ENCODE peak calls at places on chromosomes 12 and 14, in seven cellular contexts. One of them, this sample, is unnamed.

GRCh38 chr12:105274571-105274970 is 38.6 kb upstream of the APPL2 start:
- DNase-seq in activated T-cell treated with anti-CD3 and anti-CD28 coated beads, Interleukin-2, amount 50 U/mL, for 72 hours: no peak
- DNase-seq in NCI-H1092: no peak
- DNase-seq in colonic mucosa: no peak
- DNase-seq in activated naive CD4-positive, alpha-beta T cell treated with Interleukin-2 at 50 U/mL for 16 hours: no peak
- DNase-seq in fibroblast of pulmonary artery: no peak
- DNase-seq in stimulated activated CD8-positive, alpha-beta memory T cell treated with anti-CD3 and anti-CD28 coated beads, Interleukin-15, amount 100 ng/mL, for 24 hours: no peak
- DNase-seq in this sample: no peak

GRCh38 chr14:52399886-52400599 is 85.9 kb downstream of the PTGER2 start:
- DNase-seq in activated T-cell treated with anti-CD3 and anti-CD28 coated beads, Interleukin-2, amount 50 U/mL, for 72 hours: no peak
- DNase-seq in NCI-H1092: no peak
- DNase-seq in colonic mucosa: peak; percentile 39
- DNase-seq in activated naive CD4-positive, alpha-beta T cell treated with Interleukin-2 at 50 U/mL for 16 hours: no peak
- DNase-seq in fibroblast of pulmonary artery: peak; percentile 17
- DNase-seq in stimulated activated CD8-positive, alpha-beta memory T cell treated with anti-CD3 and anti-CD28 coated beads, Interleukin-15, amount 100 ng/mL, for 24 hours: no peak
- DNase-seq in this sample: no peak

GRCh38 chr12:105321125-105321524 is 9.4 kb upstream of the C12orf75 start:
- DNase-seq in activated T-cell treated with anti-CD3 and anti-CD28 coated beads, Interleukin-2, amount 50 U/mL, for 72 hours: no peak
- DNase-seq in NCI-H1092: no peak
- DNase-seq in colonic mucosa: no peak
- DNase-seq in activated naive CD4-positive, alpha-beta T cell treated with Interleukin-2 at 50 U/mL for 16 hours: no peak
- DNase-seq in fibroblast of pulmonary artery: no peak
- DNase-seq in stimulated activated CD8-positive, alpha-beta memory T cell treated with anti-CD3 and anti-CD28 coated beads, Interleukin-15, amount 100 ng/mL, for 24 hours: no peak
- DNase-seq in this sample: no peak

GRCh38 chr12:14164266-14164665 is 182.9 kb upstream of the GRIN2B start:
- DNase-seq in activated T-cell treated with anti-CD3 and anti-CD28 coated beads, Interleukin-2, amount 50 U/mL, for 72 hours: no peak
- DNase-seq in NCI-H1092: no peak
- DNase-seq in colonic mucosa: no peak
- DNase-seq in activated naive CD4-positive, alpha-beta T cell treated with Interleukin-2 at 50 U/mL for 16 hours: no peak
- DNase-seq in fibroblast of pulmonary artery: no peak
- DNase-seq in stimulated activated CD8-positive, alpha-beta memory T cell treated with anti-CD3 and anti-CD28 coated beads, Interleukin-15, amount 100 ng/mL, for 24 hours: no peak
- DNase-seq in this sample: no peak

GRCh38 chr12:52942056-52942913 is 6.6 kb upstream of the KRT18 start:
- DNase-seq in activated T-cell treated with anti-CD3 and anti-CD28 coated beads, Interleukin-2, amount 50 U/mL, for 72 hours: no peak
- DNase-seq in NCI-H1092: no peak
- DNase-seq in colonic mucosa: peak; percentile 82
- DNase-seq in activated naive CD4-positive, alpha-beta T cell treated with Interleukin-2 at 50 U/mL for 16 hours: no peak
- DNase-seq in fibroblast of pulmonary artery: no peak
- DNase-seq in stimulated activated CD8-positive, alpha-beta memory T cell treated with anti-CD3 and anti-CD28 coated beads, Interleukin-15, amount 100 ng/mL, for 24 hours: no peak
- DNase-seq in this sample: no peak

GRCh38 chr14:88554458-88555286 is at the start of gene PTPN21:
- DNase-seq in activated T-cell treated with anti-CD3 and anti-CD28 coated beads, Interleukin-2, amount 50 U/mL, for 72 hours: peak; percentile 38
- DNase-seq in NCI-H1092: no peak
- DNase-seq in colonic mucosa: peak; percentile 79
- DNase-seq in activated naive CD4-positive, alpha-beta T cell treated with Interleukin-2 at 50 U/mL for 16 hours: no peak
- DNase-seq in fibroblast of pulmonary artery: peak; percentile 72
- DNase-seq in stimulated activated CD8-positive, alpha-beta memory T cell treated with anti-CD3 and anti-CD28 coated beads, Interleukin-15, amount 100 ng/mL, for 24 hours: no peak
- DNase-seq in this sample: no peak

GRCh38 chr12:64145226-64145625 is 76.9 kb downstream of the KICS2 start:
- DNase-seq in activated T-cell treated with anti-CD3 and anti-CD28 coated beads, Interleukin-2, amount 50 U/mL, for 72 hours: no peak
- DNase-seq in NCI-H1092: no peak
- DNase-seq in colonic mucosa: no peak
- DNase-seq in activated naive CD4-positive, alpha-beta T cell treated with Interleukin-2 at 50 U/mL for 16 hours: no peak
- DNase-seq in fibroblast of pulmonary artery: no peak
- DNase-seq in stimulated activated CD8-positive, alpha-beta memory T cell treated with anti-CD3 and anti-CD28 coated beads, Interleukin-15, amount 100 ng/mL, for 24 hours: no peak
- DNase-seq in this sample: no peak

GRCh38 chr12:56336361-56337167 is 2.1 kb upstream of the IL23A start:
- DNase-seq in activated T-cell treated with anti-CD3 and anti-CD28 coated beads, Interleukin-2, amount 50 U/mL, for 72 hours: no peak
- DNase-seq in NCI-H1092: no peak
- DNase-seq in colonic mucosa: no peak
- DNase-seq in activated naive CD4-positive, alpha-beta T cell treated with Interleukin-2 at 50 U/mL for 16 hours: no peak
- DNase-seq in fibroblast of pulmonary artery: no peak
- DNase-seq in stimulated activated CD8-positive, alpha-beta memory T cell treated with anti-CD3 and anti-CD28 coated beads, Interleukin-15, amount 100 ng/mL, for 24 hours: no peak
- DNase-seq in this sample: no peak

GRCh38 chr14:103112488-103113243 is 10.6 kb upstream of the TNFAIP2 start:
- DNase-seq in activated T-cell treated with anti-CD3 and anti-CD28 coated beads, Interleukin-2, amount 50 U/mL, for 72 hours: no peak
- DNase-seq in NCI-H1092: no peak
- DNase-seq in colonic mucosa: no peak
- DNase-seq in activated naive CD4-positive, alpha-beta T cell treated with Interleukin-2 at 50 U/mL for 16 hours: no peak
- DNase-seq in fibroblast of pulmonary artery: no peak
- DNase-seq in stimulated activated CD8-positive, alpha-beta memory T cell treated with anti-CD3 and anti-CD28 coated beads, Interleukin-15, amount 100 ng/mL, for 24 hours: no peak
- DNase-seq in this sample: no peak

GRCh38 chr12:55692631-55693322 is 14.9 kb downstream of the ITGA7 start:
- DNase-seq in activated T-cell treated with anti-CD3 and anti-CD28 coated beads, Interleukin-2, amount 50 U/mL, for 72 hours: no peak
- DNase-seq in NCI-H1092: no peak
- DNase-seq in colonic mucosa: no peak
- DNase-seq in activated naive CD4-positive, alpha-beta T cell treated with Interleukin-2 at 50 U/mL for 16 hours: no peak
- DNase-seq in fibroblast of pulmonary artery: no peak
- DNase-seq in stimulated activated CD8-positive, alpha-beta memory T cell treated with anti-CD3 and anti-CD28 coated beads, Interleukin-15, amount 100 ng/mL, for 24 hours: no peak
- DNase-seq in this sample: no peak

GRCh38 chr14:32648434-32648833 is 290.2 kb upstream of the NPAS3 start:
- DNase-seq in activated T-cell treated with anti-CD3 and anti-CD28 coated beads, Interleukin-2, amount 50 U/mL, for 72 hours: no peak
- DNase-seq in NCI-H1092: no peak
- DNase-seq in colonic mucosa: no peak
- DNase-seq in activated naive CD4-positive, alpha-beta T cell treated with Interleukin-2 at 50 U/mL for 16 hours: no peak
- DNase-seq in fibroblast of pulmonary artery: peak; percentile 42
- DNase-seq in stimulated activated CD8-positive, alpha-beta memory T cell treated with anti-CD3 and anti-CD28 coated beads, Interleukin-15, amount 100 ng/mL, for 24 hours: no peak
- DNase-seq in this sample: no peak

GRCh38 chr12:1916396-1917171 is 1.9 kb downstream of the CACNA2D4 start:
- DNase-seq in activated T-cell treated with anti-CD3 and anti-CD28 coated beads, Interleukin-2, amount 50 U/mL, for 72 hours: no peak
- DNase-seq in NCI-H1092: peak; percentile 76
- DNase-seq in colonic mucosa: peak; percentile 21
- DNase-seq in activated naive CD4-positive, alpha-beta T cell treated with Interleukin-2 at 50 U/mL for 16 hours: no peak
- DNase-seq in fibroblast of pulmonary artery: no peak
- DNase-seq in stimulated activated CD8-positive, alpha-beta memory T cell treated with anti-CD3 and anti-CD28 coated beads, Interleukin-15, amount 100 ng/mL, for 24 hours: no peak
- DNase-seq in this sample: no peak

GRCh38 chr14:105026033-105026785 is 5.3 kb upstream of the CDCA4 start:
- DNase-seq in activated T-cell treated with anti-CD3 and anti-CD28 coated beads, Interleukin-2, amount 50 U/mL, for 72 hours: peak; percentile 39
- DNase-seq in NCI-H1092: no peak
- DNase-seq in colonic mucosa: no peak
- DNase-seq in activated naive CD4-positive, alpha-beta T cell treated with Interleukin-2 at 50 U/mL for 16 hours: no peak
- DNase-seq in fibroblast of pulmonary artery: peak; percentile 65
- DNase-seq in stimulated activated CD8-positive, alpha-beta memory T cell treated with anti-CD3 and anti-CD28 coated beads, Interleukin-15, amount 100 ng/mL, for 24 hours: no peak
- DNase-seq in this sample: no peak

GRCh38 chr12:18373176-18373575 is 111.9 kb downstream of the PIK3C2G start:
- DNase-seq in activated T-cell treated with anti-CD3 and anti-CD28 coated beads, Interleukin-2, amount 50 U/mL, for 72 hours: no peak
- DNase-seq in NCI-H1092: no peak
- DNase-seq in colonic mucosa: no peak
- DNase-seq in activated naive CD4-positive, alpha-beta T cell treated with Interleukin-2 at 50 U/mL for 16 hours: no peak
- DNase-seq in fibroblast of pulmonary artery: no peak
- DNase-seq in stimulated activated CD8-positive, alpha-beta memory T cell treated with anti-CD3 and anti-CD28 coated beads, Interleukin-15, amount 100 ng/mL, for 24 hours: no peak
- DNase-seq in this sample: no peak

GRCh38 chr12:75334384-75335030 is at the start of gene GLIPR1L1:
- DNase-seq in activated T-cell treated with anti-CD3 and anti-CD28 coated beads, Interleukin-2, amount 50 U/mL, for 72 hours: peak; percentile 83
- DNase-seq in NCI-H1092: peak; percentile 2
- DNase-seq in colonic mucosa: peak; percentile 86
- DNase-seq in activated naive CD4-positive, alpha-beta T cell treated with Interleukin-2 at 50 U/mL for 16 hours: peak; percentile 82
- DNase-seq in fibroblast of pulmonary artery: peak; percentile 92
- DNase-seq in stimulated activated CD8-positive, alpha-beta memory T cell treated with anti-CD3 and anti-CD28 coated beads, Interleukin-15, amount 100 ng/mL, for 24 hours: peak; percentile 60
- DNase-seq in this sample: peak; percentile 26

GRCh38 chr14:26984318-26985177 is 386.7 kb upstream of the NOVA1 start:
- DNase-seq in activated T-cell treated with anti-CD3 and anti-CD28 coated beads, Interleukin-2, amount 50 U/mL, for 72 hours: peak; percentile 7
- DNase-seq in NCI-H1092: peak; percentile 80
- DNase-seq in colonic mucosa: peak; percentile 67
- DNase-seq in activated naive CD4-positive, alpha-beta T cell treated with Interleukin-2 at 50 U/mL for 16 hours: no peak
- DNase-seq in fibroblast of pulmonary artery: peak; percentile 91
- DNase-seq in stimulated activated CD8-positive, alpha-beta memory T cell treated with anti-CD3 and anti-CD28 coated beads, Interleukin-15, amount 100 ng/mL, for 24 hours: no peak
- DNase-seq in this sample: no peak

GRCh38 chr12:40248034-40248433 is 23.2 kb downstream of the LRRK2 start:
- DNase-seq in activated T-cell treated with anti-CD3 and anti-CD28 coated beads, Interleukin-2, amount 50 U/mL, for 72 hours: no peak
- DNase-seq in NCI-H1092: no peak
- DNase-seq in colonic mucosa: no peak
- DNase-seq in activated naive CD4-positive, alpha-beta T cell treated with Interleukin-2 at 50 U/mL for 16 hours: no peak
- DNase-seq in fibroblast of pulmonary artery: no peak
- DNase-seq in stimulated activated CD8-positive, alpha-beta memory T cell treated with anti-CD3 and anti-CD28 coated beads, Interleukin-15, amount 100 ng/mL, for 24 hours: no peak
- DNase-seq in this sample: no peak

GRCh38 chr14:34604990-34605389 is 25.0 kb downstream of the SNX6 start:
- DNase-seq in activated T-cell treated with anti-CD3 and anti-CD28 coated beads, Interleukin-2, amount 50 U/mL, for 72 hours: no peak
- DNase-seq in NCI-H1092: no peak
- DNase-seq in colonic mucosa: no peak
- DNase-seq in activated naive CD4-positive, alpha-beta T cell treated with Interleukin-2 at 50 U/mL for 16 hours: no peak
- DNase-seq in fibroblast of pulmonary artery: peak; percentile 62
- DNase-seq in stimulated activated CD8-positive, alpha-beta memory T cell treated with anti-CD3 and anti-CD28 coated beads, Interleukin-15, amount 100 ng/mL, for 24 hours: no peak
- DNase-seq in this sample: no peak

GRCh38 chr12:14769462-14769836 is 33.8 kb downstream of the WBP11 start:
- DNase-seq in activated T-cell treated with anti-CD3 and anti-CD28 coated beads, Interleukin-2, amount 50 U/mL, for 72 hours: peak; percentile 48
- DNase-seq in NCI-H1092: no peak
- DNase-seq in colonic mucosa: peak; percentile 62
- DNase-seq in activated naive CD4-positive, alpha-beta T cell treated with Interleukin-2 at 50 U/mL for 16 hours: no peak
- DNase-seq in fibroblast of pulmonary artery: peak; percentile 35
- DNase-seq in stimulated activated CD8-positive, alpha-beta memory T cell treated with anti-CD3 and anti-CD28 coated beads, Interleukin-15, amount 100 ng/mL, for 24 hours: peak; percentile 8
- DNase-seq in this sample: no peak

GRCh38 chr14:24362241-24362960 is 5.6 kb upstream of the NFATC4 start:
- DNase-seq in activated T-cell treated with anti-CD3 and anti-CD28 coated beads, Interleukin-2, amount 50 U/mL, for 72 hours: no peak
- DNase-seq in NCI-H1092: no peak
- DNase-seq in colonic mucosa: no peak
- DNase-seq in activated naive CD4-positive, alpha-beta T cell treated with Interleukin-2 at 50 U/mL for 16 hours: no peak
- DNase-seq in fibroblast of pulmonary artery: no peak
- DNase-seq in stimulated activated CD8-positive, alpha-beta memory T cell treated with anti-CD3 and anti-CD28 coated beads, Interleukin-15, amount 100 ng/mL, for 24 hours: no peak
- DNase-seq in this sample: no peak

GRCh38 chr14:99427632-99428315 is 52.9 kb downstream of the SETD3 start:
- DNase-seq in activated T-cell treated with anti-CD3 and anti-CD28 coated beads, Interleukin-2, amount 50 U/mL, for 72 hours: no peak
- DNase-seq in NCI-H1092: no peak
- DNase-seq in colonic mucosa: no peak
- DNase-seq in activated naive CD4-positive, alpha-beta T cell treated with Interleukin-2 at 50 U/mL for 16 hours: no peak
- DNase-seq in fibroblast of pulmonary artery: peak; percentile 37
- DNase-seq in stimulated activated CD8-positive, alpha-beta memory T cell treated with anti-CD3 and anti-CD28 coated beads, Interleukin-15, amount 100 ng/mL, for 24 hours: no peak
- DNase-seq in this sample: no peak

GRCh38 chr14:85883971-85884370 is 354.0 kb downstream of the FLRT2 start:
- DNase-seq in activated T-cell treated with anti-CD3 and anti-CD28 coated beads, Interleukin-2, amount 50 U/mL, for 72 hours: no peak
- DNase-seq in NCI-H1092: no peak
- DNase-seq in colonic mucosa: no peak
- DNase-seq in activated naive CD4-positive, alpha-beta T cell treated with Interleukin-2 at 50 U/mL for 16 hours: no peak
- DNase-seq in fibroblast of pulmonary artery: no peak
- DNase-seq in stimulated activated CD8-positive, alpha-beta memory T cell treated with anti-CD3 and anti-CD28 coated beads, Interleukin-15, amount 100 ng/mL, for 24 hours: no peak
- DNase-seq in this sample: no peak

GRCh38 chr12:116502141-116502725 is 56.9 kb upstream of the MAP1LC3B2 start:
- DNase-seq in activated T-cell treated with anti-CD3 and anti-CD28 coated beads, Interleukin-2, amount 50 U/mL, for 72 hours: no peak
- DNase-seq in NCI-H1092: no peak
- DNase-seq in colonic mucosa: no peak
- DNase-seq in activated naive CD4-positive, alpha-beta T cell treated with Interleukin-2 at 50 U/mL for 16 hours: no peak
- DNase-seq in fibroblast of pulmonary artery: no peak
- DNase-seq in stimulated activated CD8-positive, alpha-beta memory T cell treated with anti-CD3 and anti-CD28 coated beads, Interleukin-15, amount 100 ng/mL, for 24 hours: no peak
- DNase-seq in this sample: no peak

GRCh38 chr12:113359133-113359938 is 949 bp downstream of the PLBD2 start:
- DNase-seq in activated T-cell treated with anti-CD3 and anti-CD28 coated beads, Interleukin-2, amount 50 U/mL, for 72 hours: no peak
- DNase-seq in NCI-H1092: no peak
- DNase-seq in colonic mucosa: peak; percentile 52
- DNase-seq in activated naive CD4-positive, alpha-beta T cell treated with Interleukin-2 at 50 U/mL for 16 hours: no peak
- DNase-seq in fibroblast of pulmonary artery: peak; percentile 36
- DNase-seq in stimulated activated CD8-positive, alpha-beta memory T cell treated with anti-CD3 and anti-CD28 coated beads, Interleukin-15, amount 100 ng/mL, for 24 hours: no peak
- DNase-seq in this sample: no peak

GRCh38 chr12:104050436-104050835 is 449 bp upstream of the GLT8D2 start:
- DNase-seq in activated T-cell treated with anti-CD3 and anti-CD28 coated beads, Interleukin-2, amount 50 U/mL, for 72 hours: no peak
- DNase-seq in NCI-H1092: no peak
- DNase-seq in colonic mucosa: no peak
- DNase-seq in activated naive CD4-positive, alpha-beta T cell treated with Interleukin-2 at 50 U/mL for 16 hours: no peak
- DNase-seq in fibroblast of pulmonary artery: no peak
- DNase-seq in stimulated activated CD8-positive, alpha-beta memory T cell treated with anti-CD3 and anti-CD28 coated beads, Interleukin-15, amount 100 ng/mL, for 24 hours: no peak
- DNase-seq in this sample: no peak

GRCh38 chr14:72515779-72516770 is 377.8 kb downstream of the DPF3 start:
- DNase-seq in activated T-cell treated with anti-CD3 and anti-CD28 coated beads, Interleukin-2, amount 50 U/mL, for 72 hours: no peak
- DNase-seq in NCI-H1092: no peak
- DNase-seq in colonic mucosa: no peak
- DNase-seq in activated naive CD4-positive, alpha-beta T cell treated with Interleukin-2 at 50 U/mL for 16 hours: no peak
- DNase-seq in fibroblast of pulmonary artery: peak; percentile 70
- DNase-seq in stimulated activated CD8-positive, alpha-beta memory T cell treated with anti-CD3 and anti-CD28 coated beads, Interleukin-15, amount 100 ng/mL, for 24 hours: no peak
- DNase-seq in this sample: no peak

GRCh38 chr12:115251727-115252126 is 567.8 kb upstream of the TBX3 start:
- DNase-seq in activated T-cell treated with anti-CD3 and anti-CD28 coated beads, Interleukin-2, amount 50 U/mL, for 72 hours: no peak
- DNase-seq in NCI-H1092: no peak
- DNase-seq in colonic mucosa: no peak
- DNase-seq in activated naive CD4-positive, alpha-beta T cell treated with Interleukin-2 at 50 U/mL for 16 hours: no peak
- DNase-seq in fibroblast of pulmonary artery: no peak
- DNase-seq in stimulated activated CD8-positive, alpha-beta memory T cell treated with anti-CD3 and anti-CD28 coated beads, Interleukin-15, amount 100 ng/mL, for 24 hours: no peak
- DNase-seq in this sample: no peak

This sample was measured in keratinocyte.